ENCODE peak calls at places on chromosomes 7 and 10, in four cellular contexts. B is caudate nucleus, N is kidney, I is cardiac muscle cell. Z is an unnamed sample.

GRCh38 chr7:148395990-148396716 is 194.4 kb upstream of the C7orf33 start:
- DNase-seq in B (no peak), N (no peak), I (no peak), Z (no peak)

GRCh38 chr10:117334921-117335320 is 40.3 kb downstream of the PDZD8 start:
- DNase-seq in B (no peak), N (no peak), I (no peak), Z (no peak)

GRCh38 chr7:142356166-142356565 is 98.3 kb upstream of the PRSS58 start:
- DNase-seq in B (no peak), N (no peak), I (no peak), Z (no peak)

GRCh38 chr7:49876202-49876601 is 102.8 kb downstream of the VWC2 start:
- DNase-seq in B (no peak), N (no peak), I (no peak), Z (no peak)

GRCh38 chr10:31479752-31480151 is 160.7 kb downstream of the ZEB1 start:
- DNase-seq in B (no peak), N (no peak), I (no peak), Z (no peak)

GRCh38 chr7:99644436-99644835 is 27.7 kb downstream of the ZSCAN25 start:
- DNase-seq in B (no peak), N (no peak), I (no peak), Z (no peak)

GRCh38 chr10:112842832-112843360 is 107.2 kb upstream of the TCF7L2 start:
- DNase-seq in B (no peak), N (peak), I (no peak), Z (no peak)

GRCh38 chr7:149500910-149501309 is 3.3 kb upstream of the ZNF746 start:
- DNase-seq in B (no peak), N (no peak), I (no peak), Z (no peak)

GRCh38 chr10:802506-802905 is 113.0 kb upstream of the DIP2C start:
- DNase-seq in B (no peak), N (no peak), I (no peak), Z (no peak)

GRCh38 chr7:121557034-121557892 is 161.2 kb upstream of the FAM3C start:
- DNase-seq in B (no peak), N (no peak), I (no peak), Z (no peak)

GRCh38 chr7:66376264-66376945 is 171.3 kb downstream of the TPST1 start:
- DNase-seq in B (no peak), N (no peak), I (no peak), Z (no peak)

GRCh38 chr10:101441539-101442455 is 87.8 kb downstream of the BTRC start:
- DNase-seq in B (peak), N (no peak), I (peak), Z (peak)

GRCh38 chr7:140568021-140568813 is 72.4 kb downstream of the DENND2A start:
- DNase-seq in B (no peak), N (no peak), I (no peak), Z (no peak)
- H3K27ac ChIP-seq in B (no peak), N (peak), I (no peak), Z (no peak)

GRCh38 chr7:105126436-105126975 is 112.5 kb downstream of the KMT2E start:
- DNase-seq in B (no peak), N (no peak), I (no peak), Z (no peak)
- H3K27ac ChIP-seq in B (no peak), N (no peak), I (no peak), Z (no peak)

GRCh38 chr10:63587191-63587590 is 66.0 kb downstream of the REEP3 start:
- DNase-seq in B (no peak), N (no peak), I (no peak), Z (no peak)

GRCh38 chr10:63582686-63583085 is 61.5 kb downstream of the REEP3 start:
- DNase-seq in B (no peak), N (no peak), I (no peak), Z (no peak)

GRCh38 chr10:63583909-63584747 is 62.9 kb downstream of the REEP3 start:
- DNase-seq in B (no peak), N (no peak), I (no peak), Z (no peak)

GRCh38 chr10:63586048-63586447 is 64.8 kb downstream of the REEP3 start:
- DNase-seq in B (no peak), N (no peak), I (no peak), Z (no peak)

GRCh38 chr10:63583397-63583796 is 62.2 kb downstream of the REEP3 start:
- DNase-seq in B (no peak), N (no peak), I (no peak), Z (no peak)
- H3K27ac ChIP-seq in B (no peak), N (no peak), I (peak), Z (no peak)

GRCh38 chr10:3636356-3637181 is 148.4 kb downstream of the KLF6 start:
- DNase-seq in B (no peak), N (no peak), I (no peak), Z (no peak)

GRCh38 chr10:3639546-3639945 is 145.5 kb downstream of the KLF6 start:
- DNase-seq in B (no peak), N (no peak), I (no peak), Z (no peak)

GRCh38 chr10:3631709-3632330 is 153.2 kb downstream of the KLF6 start:
- DNase-seq in B (peak), N (no peak), I (no peak), Z (no peak)

GRCh38 chr10:3635697-3636096 is 149.3 kb downstream of the KLF6 start:
- DNase-seq in B (no peak), N (no peak), I (no peak), Z (no peak)

DNA sequence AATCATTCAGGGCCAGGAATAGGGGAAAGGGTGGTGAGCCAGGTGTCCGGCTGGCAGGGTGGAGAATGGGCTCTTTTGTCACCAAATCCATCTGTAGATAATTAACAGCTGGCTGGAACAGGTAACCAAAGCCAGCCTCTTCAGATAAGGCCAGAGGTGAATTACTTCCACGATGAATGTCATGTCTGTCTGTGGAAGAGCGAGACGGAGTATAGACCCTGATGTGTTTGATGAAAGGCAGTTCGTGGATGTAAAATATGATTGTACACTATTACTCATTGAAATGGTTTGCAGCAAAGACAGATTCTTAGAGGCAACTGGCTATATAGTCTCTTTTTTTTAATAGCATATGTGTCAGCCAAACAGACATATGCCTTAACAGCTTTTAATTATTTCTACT is 149.8 kb downstream of the KLF6 start:
- DNase-seq in B (no peak), N (no peak), I (no peak), Z (no peak)
- H3K27ac ChIP-seq in B (no peak), N (no peak), I (no peak), Z (no peak)